ENCODE peak calls at places on chromosomes 4 and X, in four cellular contexts. One of them, this sample, is unnamed.

GRCh38 chrX:9909254-9909653 is 57.9 kb upstream of the CLDN34 start:
- DNase-seq in NCI-H1092 treated with DMSO at 0.1 percent for 48 hours: no peak
- DNase-seq in HS-27A: no peak
- DNase-seq in ureter: no peak
- DNase-seq in this sample: no peak

GRCh38 chr4:148980782-148981181 is 538.6 kb upstream of the NR3C2 start:
- DNase-seq in NCI-H1092 treated with DMSO at 0.1 percent for 48 hours: no peak
- DNase-seq in HS-27A: no peak
- DNase-seq in ureter: peak; percentile 55
- DNase-seq in this sample: no peak

GRCh38 chrX:3286196-3286920 is 60.1 kb downstream of the MXRA5 start:
- DNase-seq in NCI-H1092 treated with DMSO at 0.1 percent for 48 hours: no peak
- DNase-seq in HS-27A: no peak
- DNase-seq in ureter: no peak
- DNase-seq in this sample: peak; percentile 31

GRCh38 chrX:22748093-22748999 is 251.4 kb upstream of the DDX53 start:
- DNase-seq in NCI-H1092 treated with DMSO at 0.1 percent for 48 hours: peak; percentile 67
- DNase-seq in HS-27A: no peak
- DNase-seq in ureter: peak; percentile 53
- DNase-seq in this sample: no peak

GRCh38 chr4:79597266-79597665 is 189.2 kb upstream of the GK2 start:
- DNase-seq in NCI-H1092 treated with DMSO at 0.1 percent for 48 hours: no peak
- DNase-seq in HS-27A: no peak
- DNase-seq in ureter: no peak
- DNase-seq in this sample: peak; percentile 22

GRCh38 chr4:1405636-1406415 is 416 bp downstream of the NKX1-1 start:
- DNase-seq in NCI-H1092 treated with DMSO at 0.1 percent for 48 hours: no peak
- DNase-seq in HS-27A: no peak
- DNase-seq in ureter: no peak
- DNase-seq in this sample: no peak

GRCh38 chrX:24542756-24543155 is 77.7 kb downstream of the PDK3 start:
- DNase-seq in NCI-H1092 treated with DMSO at 0.1 percent for 48 hours: no peak
- DNase-seq in HS-27A: no peak
- DNase-seq in ureter: no peak
- DNase-seq in this sample: no peak

GRCh38 chr4:44493924-44494323 is 45.3 kb upstream of the KCTD8 start:
- DNase-seq in NCI-H1092 treated with DMSO at 0.1 percent for 48 hours: no peak
- DNase-seq in HS-27A: no peak
- DNase-seq in ureter: no peak
- DNase-seq in this sample: no peak

GRCh38 chrX:66021758-66022741 is 17.8 kb downstream of the VSIG4 start:
- DNase-seq in NCI-H1092 treated with DMSO at 0.1 percent for 48 hours: no peak
- DNase-seq in HS-27A: no peak
- DNase-seq in ureter: no peak
- DNase-seq in this sample: no peak

GRCh38 chrX:26918633-26919032 is 544.5 kb downstream of the PPP4R3C start:
- DNase-seq in NCI-H1092 treated with DMSO at 0.1 percent for 48 hours: no peak
- DNase-seq in HS-27A: no peak
- DNase-seq in ureter: no peak
- DNase-seq in this sample: no peak

GRCh38 chrX:10722804-10723364 is 102.5 kb upstream of the MID1 start:
- DNase-seq in NCI-H1092 treated with DMSO at 0.1 percent for 48 hours: peak; percentile 50
- DNase-seq in HS-27A: no peak
- DNase-seq in ureter: peak; percentile 62
- DNase-seq in this sample: peak; percentile 8

GRCh38 chr4:154982187-154983047 is 201.3 kb downstream of the RBM46 start:
- DNase-seq in NCI-H1092 treated with DMSO at 0.1 percent for 48 hours: peak; percentile 32
- DNase-seq in HS-27A: no peak
- DNase-seq in ureter: peak; percentile 45
- DNase-seq in this sample: no peak

GRCh38 chr4:10083861-10084641 is 32.5 kb downstream of the WDR1 start:
- DNase-seq in NCI-H1092 treated with DMSO at 0.1 percent for 48 hours: no peak
- DNase-seq in HS-27A: no peak
- DNase-seq in ureter: no peak
- DNase-seq in this sample: no peak

GRCh38 chr4:149765630-149766029 is 50.0 kb downstream of the IQCM start:
- DNase-seq in NCI-H1092 treated with DMSO at 0.1 percent for 48 hours: no peak
- DNase-seq in HS-27A: no peak
- DNase-seq in ureter: no peak
- DNase-seq in this sample: no peak

GRCh38 chr4:112853662-112854256 is 195.7 kb upstream of the ANK2 start:
- DNase-seq in NCI-H1092 treated with DMSO at 0.1 percent for 48 hours: no peak
- DNase-seq in HS-27A: no peak
- DNase-seq in ureter: no peak
- DNase-seq in this sample: no peak

GRCh38 chr4:118282692-118283091 is 70.1 kb downstream of the PRSS12 start:
- DNase-seq in NCI-H1092 treated with DMSO at 0.1 percent for 48 hours: no peak
- DNase-seq in HS-27A: no peak
- DNase-seq in ureter: no peak
- DNase-seq in this sample: no peak

GRCh38 chr4:185352202-185352601 is 43.5 kb downstream of the LRP2BP start:
- DNase-seq in NCI-H1092 treated with DMSO at 0.1 percent for 48 hours: no peak
- DNase-seq in HS-27A: no peak
- DNase-seq in ureter: no peak
- DNase-seq in this sample: no peak

GRCh38 chr4:2489081-2489805 is 20.3 kb downstream of the RNF4 start:
- DNase-seq in NCI-H1092 treated with DMSO at 0.1 percent for 48 hours: no peak
- DNase-seq in HS-27A: no peak
- DNase-seq in ureter: no peak
- DNase-seq in this sample: no peak

GRCh38 chrX:40755291-40756249 is 20.2 kb upstream of the MED14 start:
- DNase-seq in NCI-H1092 treated with DMSO at 0.1 percent for 48 hours: no peak
- DNase-seq in HS-27A: no peak
- DNase-seq in ureter: no peak
- DNase-seq in this sample: no peak

GRCh38 chrX:19446397-19446796 is 68.9 kb downstream of the MAP3K15 start:
- DNase-seq in NCI-H1092 treated with DMSO at 0.1 percent for 48 hours: no peak
- DNase-seq in HS-27A: no peak
- DNase-seq in ureter: no peak
- DNase-seq in this sample: no peak

GRCh38 chrX:49291615-49292337 is 11.7 kb upstream of the GAGE10 start:
- DNase-seq in NCI-H1092 treated with DMSO at 0.1 percent for 48 hours: peak; percentile 13
- DNase-seq in HS-27A: no peak
- DNase-seq in ureter: peak; percentile 69
- DNase-seq in this sample: no peak

GRCh38 chr4:153022233-153022632 is 86.1 kb downstream of the FHDC1 start:
- DNase-seq in NCI-H1092 treated with DMSO at 0.1 percent for 48 hours: peak; percentile 23
- DNase-seq in HS-27A: no peak
- DNase-seq in ureter: no peak
- DNase-seq in this sample: no peak

GRCh38 chrX:68847172-68847571 is 18.4 kb downstream of the EFNB1 start:
- DNase-seq in NCI-H1092 treated with DMSO at 0.1 percent for 48 hours: no peak
- DNase-seq in HS-27A: no peak
- DNase-seq in ureter: no peak
- DNase-seq in this sample: no peak

GRCh38 chrX:856901-857300 is 226.3 kb downstream of the SHOX start:
- DNase-seq in NCI-H1092 treated with DMSO at 0.1 percent for 48 hours: no peak
- DNase-seq in HS-27A: no peak
- DNase-seq in ureter: no peak
- DNase-seq in this sample: no peak

GRCh38 chr4:87853108-87853507 is 20.3 kb downstream of the MEPE start:
- DNase-seq in NCI-H1092 treated with DMSO at 0.1 percent for 48 hours: peak; percentile 26
- DNase-seq in HS-27A: no peak
- DNase-seq in ureter: no peak
- DNase-seq in this sample: no peak

GRCh38 chr4:143489116-143489515 is 24.4 kb upstream of the SMARCA5 start:
- DNase-seq in NCI-H1092 treated with DMSO at 0.1 percent for 48 hours: no peak
- DNase-seq in HS-27A: no peak
- DNase-seq in ureter: no peak
- DNase-seq in this sample: no peak

GRCh38 chr4:125393825-125394224 is 79.1 kb downstream of the FAT4 start:
- DNase-seq in NCI-H1092 treated with DMSO at 0.1 percent for 48 hours: no peak
- DNase-seq in HS-27A: no peak
- DNase-seq in ureter: no peak
- DNase-seq in this sample: no peak

GRCh38 chr4:153987291-153987690 is 198.4 kb upstream of the SFRP2 start:
- DNase-seq in NCI-H1092 treated with DMSO at 0.1 percent for 48 hours: no peak
- DNase-seq in HS-27A: peak; percentile 39
- DNase-seq in ureter: no peak
- DNase-seq in this sample: peak; percentile 11

GRCh38 chr4:1201851-1202525 is 29.6 kb upstream of the SPON2 start:
- DNase-seq in NCI-H1092 treated with DMSO at 0.1 percent for 48 hours: no peak
- DNase-seq in HS-27A: no peak
- DNase-seq in ureter: peak; percentile 77
- DNase-seq in this sample: peak; percentile 68

This sample was measured in non-pigmented ciliary epithelial cell.